ENCODE peak calls at places on chromosomes 5 and 9, in eight cellular contexts. J is endothelial cell, E is cardiac muscle cell, A is LNCaP clone FGC, H is A673, B is WERI-Rb-1, V is GM23338, L is brain microvascular endothelial cell. D is an unnamed sample.

GRCh38 chr5:123482258-123482657 is 29.7 kb upstream of the CSNK1G3 start:
- DNase-seq in V (no peak), A (no peak), L (peak), E (no peak), J (no peak), B (no peak), H (no peak), D (no peak)

GRCh38 chr5:64884541-64884940 is 115.8 kb downstream of the CWC27 start:
- DNase-seq in B (no peak), A (no peak), J (no peak), L (no peak), V (no peak), E (no peak), H (no peak), D (no peak)

GRCh38 chr5:96489518-96489917 is 56.5 kb upstream of the PCSK1 start:
- DNase-seq in A (no peak), E (no peak), H (peak), V (no peak), J (no peak), L (no peak), B (no peak), D (no peak)

GRCh38 chr5:135008981-135009735 is 24.9 kb downstream of the PITX1 start:
- DNase-seq in L (no peak), B (peak), J (no peak), V (no peak), A (no peak), E (no peak), H (no peak), D (no peak)

GRCh38 chr5:134003064-134003956 is 1.5 kb downstream of the VDAC1 start:
- DNase-seq in H (no peak), E (no peak), J (no peak), L (no peak), B (no peak), A (no peak), V (peak), D (peak)

GRCh38 chr9:80285325-80285724 is 713.6 kb downstream of the TLE4 start:
- DNase-seq in B (peak), E (peak), V (peak), A (no peak), H (peak), L (peak), J (no peak), D (no peak)

GRCh38 chr5:142032747-142033631 is 20.2 kb upstream of the GNPDA1 start:
- DNase-seq in J (no peak), A (no peak), E (no peak), L (no peak), B (no peak), H (no peak), V (no peak), D (no peak)

GRCh38 chr5:87649455-87649854 is 236.7 kb upstream of the CCNH start:
- DNase-seq in L (no peak), E (no peak), V (no peak), A (no peak), H (peak), B (no peak), J (no peak), D (no peak)

GRCh38 chr5:1917830-1918487 is 35.2 kb upstream of the IRX4 start:
- DNase-seq in J (no peak), A (peak), L (no peak), E (no peak), B (no peak), V (no peak), H (no peak), D (no peak)

GRCh38 chr5:173823721-173824567 is 64.2 kb upstream of the CPEB4 start:
- DNase-seq in A (peak), J (no peak), L (peak), H (no peak), E (no peak), V (peak), B (no peak), D (no peak)

GRCh38 chr5:168803541-168803940 is 224.4 kb upstream of the PANK3 start:
- DNase-seq in A (no peak), H (no peak), V (no peak), L (no peak), E (no peak), J (no peak), B (no peak), D (no peak)

GRCh38 chr5:17012289-17012688 is 76.2 kb upstream of the MYO10 start:
- DNase-seq in H (no peak), A (peak), B (no peak), V (no peak), L (peak), J (no peak), E (no peak), D (no peak)

GRCh38 chr9:89608646-89609335 is 4.0 kb downstream of the GADD45G start:
- DNase-seq in J (no peak), V (no peak), L (no peak), H (no peak), B (no peak), E (no peak), A (no peak), D (no peak)

GRCh38 chr9:70421272-70422180 is 7.1 kb upstream of the KLF9 start:
- DNase-seq in J (no peak), V (peak), B (peak), H (no peak), E (no peak), L (no peak), A (no peak), D (peak)

GRCh38 chr9:94783121-94783664 is 56.7 kb downstream of the AOPEP start:
- DNase-seq in J (peak), B (peak), A (peak), V (peak), L (peak), H (peak), E (peak), D (peak)

GRCh38 chr9:76810377-76810957 is 46.2 kb downstream of the PCA3 start:
- DNase-seq in B (peak), V (peak), A (peak), E (peak), J (peak), H (peak), L (peak), D (peak)

GRCh38 chr9:94919376-94920098 is 193.0 kb downstream of the AOPEP start:
- DNase-seq in E (peak), L (no peak), B (no peak), A (no peak), J (no peak), V (no peak), H (no peak), D (no peak)

GRCh38 chr9:79763861-79764260 is 192.1 kb downstream of the TLE4 start:
- DNase-seq in J (no peak), A (no peak), B (no peak), L (no peak), V (no peak), E (peak), H (peak), D (no peak)

GRCh38 chr5:69468631-69469030 is 24.0 kb upstream of the OCLN start:
- DNase-seq in V (no peak), E (no peak), A (no peak), H (no peak), B (no peak), J (no peak), L (no peak), D (no peak)

GRCh38 chr5:143680672-143681259 is 131.2 kb upstream of the HMHB1 start:
- DNase-seq in E (no peak), V (no peak), H (no peak), L (no peak), A (peak), B (no peak), J (no peak), D (no peak)

GRCh38 chr5:5533927-5534326 is 111.5 kb downstream of the ICE1 start:
- DNase-seq in A (no peak), L (no peak), V (no peak), B (no peak), H (no peak), J (no peak), E (no peak), D (no peak)

GRCh38 chr9:111450114-111450513 is 34.1 kb downstream of the ECPAS start:
- DNase-seq in J (no peak), V (no peak), B (no peak), L (no peak), E (no peak), H (no peak), A (no peak), D (no peak)

GRCh38 chr9:114054191-114054690 is 23.9 kb downstream of the AMBP start:
- DNase-seq in L (no peak), J (no peak), E (no peak), V (no peak), H (no peak), A (no peak), B (no peak), D (no peak)

GRCh38 chr5:33102551-33102950 is 338.2 kb upstream of the TARS1 start:
- DNase-seq in V (no peak), E (no peak), B (no peak), A (no peak), L (peak), J (no peak), H (no peak), D (no peak)

GRCh38 chr9:18122156-18122555 is 351.8 kb upstream of the ADAMTSL1 start:
- DNase-seq in A (no peak), V (no peak), J (no peak), L (peak), H (no peak), B (peak), E (no peak), D (no peak)

GRCh38 chr5:142972064-142972463 is 201.9 kb downstream of the ARHGAP26 start:
- DNase-seq in B (no peak), J (no peak), A (no peak), L (no peak), H (no peak), V (no peak), E (no peak), D (no peak)

GRCh38 chr9:137317021-137317978 is 15.2 kb upstream of the NRARP start:
- DNase-seq in H (no peak), B (no peak), V (no peak), E (peak), A (no peak), L (no peak), J (peak), D (no peak)

GRCh38 chr5:179371123-179371515 is 25.9 kb upstream of the ADAMTS2 start:
- DNase-seq in L (no peak), V (no peak), E (no peak), J (no peak), A (no peak), B (no peak), H (no peak), D (no peak)

GRCh38 chr9:129513856-129514496 is 106.9 kb downstream of the C9orf50 start:
- DNase-seq in A (no peak), H (no peak), B (no peak), L (no peak), J (no peak), V (no peak), E (no peak), D (no peak)

GRCh38 chr5:6252581-6252980 is 125.8 kb downstream of the MED10 start:
- DNase-seq in J (no peak), B (no peak), H (no peak), E (no peak), V (no peak), A (no peak), L (no peak), D (no peak)

GRCh38 chr5:173547579-173547978 is 68.9 kb downstream of the BOD1 start:
- DNase-seq in J (no peak), B (no peak), L (peak), H (no peak), E (no peak), V (no peak), A (no peak), D (no peak)

GRCh38 chr9:4277531-4277991 is 22.3 kb downstream of the GLIS3 start:
- DNase-seq in J (no peak), L (no peak), E (no peak), V (peak), H (peak), A (no peak), B (no peak), D (no peak)

GRCh38 chr5:78760411-78761169 is 112.0 kb upstream of the LHFPL2 start:
- DNase-seq in E (no peak), J (no peak), H (no peak), B (no peak), A (no peak), V (peak), L (no peak), D (no peak)

GRCh38 chr5:61600945-61601491 is 269.0 kb downstream of the ZSWIM6 start:
- DNase-seq in E (no peak), J (no peak), A (no peak), V (no peak), L (no peak), H (no peak), B (no peak), D (no peak)

GRCh38 chr5:171927345-171927941 is 79.0 kb downstream of the FBXW11 start:
- DNase-seq in E (no peak), J (no peak), H (no peak), V (no peak), L (no peak), B (no peak), A (no peak), D (no peak)
- TF ChIP-seq CTCF in E (peak), J (peak), H (peak), V (peak), L (peak), B (peak), A (peak), D (peak)

DNA sequence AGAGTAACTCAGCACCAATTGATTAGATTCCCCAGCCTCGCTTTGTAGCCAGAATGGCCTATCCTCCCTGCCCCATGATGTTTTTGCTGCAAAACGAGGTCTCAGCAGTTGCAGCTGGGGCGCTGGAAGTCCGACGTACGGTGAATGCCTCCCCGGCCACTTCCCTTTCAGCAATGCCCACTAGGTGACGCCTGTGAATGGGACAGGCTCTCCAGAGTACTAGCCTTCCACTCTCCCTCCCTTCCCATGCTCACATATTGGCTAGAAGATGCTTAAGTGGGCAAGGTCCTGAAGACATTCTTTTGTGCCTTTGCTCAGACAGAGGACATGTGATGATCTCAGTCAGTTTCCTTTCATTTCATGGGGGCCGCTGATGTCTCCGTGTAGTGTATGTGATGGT is 50.8 kb downstream of the DMRT2 start:
- DNase-seq in J (peak), B (peak), L (peak), H (peak), A (peak), V (peak), E (peak), D (peak)
- TF ChIP-seq CTCF in J (no peak), B (peak), L (peak), H (peak), A (peak), V (peak), E (peak), D (no peak)

GRCh38 chr9:110426052-110426709 is 88.5 kb upstream of the TXNDC8 start:
- DNase-seq in E (no peak), V (no peak), J (no peak), B (no peak), A (no peak), L (no peak), H (peak), D (no peak)
- TF ChIP-seq CTCF in E (peak), V (peak), J (peak), B (no peak), A (peak), L (peak), H (peak), D (no peak)

DNA sequence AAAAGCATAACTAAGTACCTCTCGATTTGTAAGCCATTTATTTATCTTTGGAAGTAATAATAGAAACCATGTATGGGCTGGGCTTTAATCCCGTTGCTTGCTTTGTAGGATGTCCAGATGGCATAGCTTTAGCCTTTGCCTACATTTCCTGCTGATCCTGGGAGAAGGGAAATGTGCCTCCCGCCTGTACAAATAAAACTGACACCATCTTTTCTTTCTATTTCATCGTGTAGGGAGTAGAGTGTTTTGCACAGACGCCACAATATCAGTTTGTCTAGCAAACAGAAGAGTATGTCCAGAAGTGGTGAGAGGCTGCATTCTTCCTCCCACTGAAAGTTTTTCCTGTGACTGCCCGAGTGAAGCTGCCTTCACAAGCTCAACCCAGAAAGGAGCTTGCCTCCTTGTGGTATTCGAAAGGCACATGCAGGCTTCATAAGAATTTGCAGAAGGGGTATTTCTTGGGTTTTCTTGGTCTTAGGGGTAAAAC is 24.7 kb upstream of the TJP2 start:
- DNase-seq in J (peak), H (no peak), B (peak), L (peak), V (peak), E (peak), A (peak), D (no peak)
- TF ChIP-seq CTCF in J (no peak), H (no peak), B (peak), L (peak), V (peak), E (peak), A (no peak), D (no peak)

GRCh38 chr5:172093965-172094364 is 87.5 kb upstream of the FBXW11 start:
- DNase-seq in J (no peak), V (no peak), A (no peak), B (no peak), L (no peak), E (no peak), H (no peak), D (no peak)
- TF ChIP-seq CTCF in J (no peak), V (no peak), A (no peak), B (no peak), L (peak), E (peak), H (no peak), D (no peak)

GRCh38 chr9:117160254-117160653 is 254.6 kb downstream of the ASTN2 start:
- DNase-seq in H (peak), V (peak), L (no peak), E (no peak), J (no peak), B (no peak), A (no peak), D (no peak)
- TF ChIP-seq CTCF in H (peak), V (peak), L (no peak), E (no peak), J (no peak), B (peak), A (peak), D (no peak)

GRCh38 chr9:7174884-7175283 is 417.1 kb downstream of the KDM4C start:
- DNase-seq in V (peak), H (peak), J (no peak), L (no peak), A (no peak), B (no peak), E (no peak), D (no peak)
- TF ChIP-seq CTCF in V (peak), H (peak), J (no peak), L (peak), A (peak), B (no peak), E (no peak), D (no peak)

DNA sequence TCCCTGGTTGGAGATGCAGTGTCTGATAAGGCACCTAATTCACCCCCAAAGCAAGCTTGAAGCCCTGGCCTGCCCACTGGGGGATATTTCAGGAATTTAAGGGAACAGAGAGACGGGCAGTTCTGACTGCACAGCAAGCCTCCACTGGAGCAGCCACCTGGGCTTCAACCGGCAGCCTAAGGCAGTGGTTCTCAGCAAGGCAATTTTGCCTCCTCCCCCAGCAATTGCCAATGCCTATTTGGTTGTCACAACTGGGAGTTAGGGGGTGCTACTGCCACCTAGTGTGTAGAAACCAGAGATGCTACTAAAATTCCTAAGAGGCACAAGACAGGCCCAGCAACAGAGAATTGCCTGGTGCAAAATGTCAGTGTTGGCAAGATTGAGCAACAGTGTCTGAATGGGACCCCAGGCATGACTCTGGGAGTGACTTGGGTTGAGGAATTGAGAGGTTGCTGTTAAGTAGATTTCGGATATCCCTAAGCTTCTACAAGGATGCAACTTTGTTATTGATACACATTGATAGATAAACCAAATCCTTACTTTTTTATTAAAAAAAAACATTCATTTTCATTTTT is 58.7 kb upstream of the CTSL start:
- DNase-seq in B (peak), V (peak), L (no peak), A (no peak), J (no peak), H (peak), E (no peak), D (peak)
- TF ChIP-seq CTCF in B (peak), V (peak), L (peak), A (peak), J (no peak), H (peak), E (peak), D (no peak)

GRCh38 chr9:135372036-135372435 is 107.5 kb upstream of the PPP1R26 start:
- DNase-seq in J (no peak), E (no peak), A (no peak), L (no peak), V (no peak), H (no peak), B (no peak), D (no peak)
- TF ChIP-seq CTCF in J (no peak), E (no peak), A (no peak), L (no peak), V (no peak), H (no peak), B (no peak), D (no peak)

GRCh38 chr5:14364096-14364495 is 217.5 kb upstream of the OTULINL start:
- DNase-seq in L (no peak), J (no peak), A (no peak), B (no peak), E (no peak), H (peak), V (no peak), D (no peak)
- TF ChIP-seq CTCF in L (no peak), J (no peak), A (peak), B (no peak), E (no peak), H (no peak), V (no peak), D (peak)